ENCODE peak calls at places on chromosome 20, in eight cellular contexts. U is choroid plexus epithelial cell; F is GM12865; A is heart left ventricle; E is GM04503; Y is central memory CD4-positive, alpha-beta T cell; H is hypothalamus; K is stimulated activated CD4-positive, alpha-beta T cell treated with anti-CD3 and anti-CD28 coated beads, Interleukin-1b, Interleukin-23, amount 100 ng/mL, for 48 hours. M is an unnamed sample.

GRCh38 chr20:62792182-62792939 is 3.9 kb upstream of the MRGBP start:
- DNase-seq in K (no peak), E (no peak), H (no peak), A (no peak), U (peak), Y (no peak), F (no peak), M (no peak)

GRCh38 chr20:37944456-37944981 is 41.6 kb downstream of the VSTM2L start:
- DNase-seq in F (no peak), A (no peak), K (no peak), E (no peak), U (no peak), H (no peak), Y (no peak), M (no peak)

GRCh38 chr20:48688579-48688978 is 139.2 kb downstream of the PREX1 start:
- DNase-seq in E (no peak), H (no peak), Y (no peak), U (no peak), K (no peak), A (no peak), F (no peak), M (no peak)

GRCh38 chr20:13147971-13148370 is 73.1 kb upstream of the ISM1 start:
- DNase-seq in K (no peak), Y (no peak), U (no peak), H (no peak), F (no peak), E (no peak), A (no peak), M (no peak)

GRCh38 chr20:5511930-5512329 is 195.2 kb upstream of the PROKR2 start:
- DNase-seq in F (no peak), H (no peak), K (no peak), E (no peak), Y (no peak), U (no peak), A (no peak), M (no peak)

GRCh38 chr20:46375771-46376170 is 30.6 kb downstream of the ELMO2 start:
- DNase-seq in F (no peak), K (no peak), H (no peak), U (peak), E (no peak), A (no peak), Y (no peak), M (no peak)

GRCh38 chr20:34010405-34010895 is 16.7 kb downstream of the RALY start:
- DNase-seq in E (no peak), K (no peak), Y (no peak), F (no peak), A (no peak), H (no peak), U (no peak), M (no peak)

GRCh38 chr20:49187330-49188100 is 619 bp downstream of the STAU1 start:
- DNase-seq in H (no peak), Y (peak), U (peak), K (peak), E (no peak), A (peak), F (peak), M (peak)